ENCODE peak calls at places on chromosomes 13 and 19, in five cellular contexts. One of them, this sample, is unnamed.

GRCh38 chr13:46778879-46779278 is 18.1 kb downstream of the ESD start:
- DNase-seq in HepG2: no peak
- DNase-seq in GM12892: no peak
- DNase-seq in SK-N-SH: no peak
- DNase-seq in K562: no peak
- DNase-seq in this sample: no peak

GRCh38 chr13:20378721-20379120 is 146.6 kb upstream of the GJB6 start:
- DNase-seq in HepG2: no peak
- DNase-seq in GM12892: no peak
- DNase-seq in SK-N-SH: no peak
- DNase-seq in K562: no peak
- DNase-seq in this sample: no peak

GRCh38 chr13:59643906-59644626 is 519.7 kb downstream of the DIAPH3 start:
- DNase-seq in SK-N-SH: no peak
- DNase-seq in HepG2: no peak
- DNase-seq in K562: no peak
- DNase-seq in GM12892: no peak
- DNase-seq in this sample: no peak

GRCh38 chr19:33436360-33437345 is 63.1 kb downstream of the CEBPG start:
- DNase-seq in GM12892: no peak
- DNase-seq in K562: no peak
- DNase-seq in HepG2: no peak
- DNase-seq in SK-N-SH: peak
- DNase-seq in this sample: no peak

GRCh38 chr13:104872153-104872552 is 1663.3 kb downstream of the EFNB2 start:
- DNase-seq in SK-N-SH: no peak
- DNase-seq in HepG2: no peak
- DNase-seq in K562: no peak
- DNase-seq in GM12892: no peak
- DNase-seq in this sample: no peak

GRCh38 chr19:4911314-4911713 is 2.0 kb downstream of the UHRF1 start:
- DNase-seq in K562: no peak
- DNase-seq in HepG2: no peak
- DNase-seq in SK-N-SH: no peak
- DNase-seq in GM12892: no peak
- DNase-seq in this sample: no peak

GRCh38 chr19:58361900-58362271 is 665 bp downstream of the ZNF497 start:
- DNase-seq in SK-N-SH: peak
- DNase-seq in GM12892: peak
- DNase-seq in HepG2: peak
- DNase-seq in K562: peak
- DNase-seq in this sample: peak

GRCh38 chr19:57075801-57076492 is 43.8 kb upstream of the USP29 start:
- DNase-seq in K562: no peak
- DNase-seq in HepG2: peak
- DNase-seq in SK-N-SH: no peak
- DNase-seq in GM12892: no peak
- DNase-seq in this sample: no peak

GRCh38 chr19:2111886-2112285 is 15.2 kb downstream of the IZUMO4 start:
- DNase-seq in K562: no peak
- DNase-seq in HepG2: no peak
- DNase-seq in SK-N-SH: no peak
- DNase-seq in GM12892: no peak
- DNase-seq in this sample: no peak

GRCh38 chr19:14381689-14382474 is 638 bp downstream of the ADGRE5 start:
- DNase-seq in K562: peak
- DNase-seq in HepG2: no peak
- DNase-seq in GM12892: no peak
- DNase-seq in SK-N-SH: no peak
- DNase-seq in this sample: no peak

GRCh38 chr13:23629566-23630272 is 59.5 kb downstream of the TNFRSF19 start:
- DNase-seq in SK-N-SH: no peak
- DNase-seq in GM12892: no peak
- DNase-seq in HepG2: peak
- DNase-seq in K562: no peak
- DNase-seq in this sample: no peak

GRCh38 chr13:35014606-35015005 is 72.5 kb downstream of the NBEA start:
- DNase-seq in K562: no peak
- DNase-seq in SK-N-SH: no peak
- DNase-seq in HepG2: no peak
- DNase-seq in GM12892: no peak
- DNase-seq in this sample: no peak

GRCh38 chr19:3131168-3131567 is 4.7 kb upstream of the GNA15 start:
- DNase-seq in SK-N-SH: no peak
- DNase-seq in K562: no peak
- DNase-seq in HepG2: no peak
- DNase-seq in GM12892: no peak
- DNase-seq in this sample: no peak

GRCh38 chr19:3655402-3656072 is 28.9 kb upstream of the CACTIN start:
- DNase-seq in HepG2: no peak
- DNase-seq in SK-N-SH: peak
- DNase-seq in K562: no peak
- DNase-seq in GM12892: no peak
- DNase-seq in this sample: no peak

GRCh38 chr13:34351134-34351533 is 533.2 kb downstream of the RFC3 start:
- DNase-seq in K562: no peak
- DNase-seq in HepG2: no peak
- DNase-seq in GM12892: no peak
- DNase-seq in SK-N-SH: no peak
- DNase-seq in this sample: no peak

GRCh38 chr13:113091891-113092775 is 13.5 kb upstream of the F7 start:
- DNase-seq in GM12892: no peak
- DNase-seq in HepG2: no peak
- DNase-seq in K562: no peak
- DNase-seq in SK-N-SH: no peak
- DNase-seq in this sample: no peak

GRCh38 chr13:67075239-67075638 is 154.9 kb downstream of the PCDH9 start:
- DNase-seq in K562: no peak
- DNase-seq in GM12892: no peak
- DNase-seq in HepG2: no peak
- DNase-seq in SK-N-SH: no peak
- DNase-seq in this sample: no peak

GRCh38 chr13:32838985-32839384 is 177.2 kb upstream of the KL start:
- DNase-seq in HepG2: peak
- DNase-seq in GM12892: peak
- DNase-seq in K562: no peak
- DNase-seq in SK-N-SH: no peak
- DNase-seq in this sample: no peak

GRCh38 chr19:28289294-28290063 is 923.5 kb downstream of the UQCRFS1 start:
- DNase-seq in GM12892: no peak
- DNase-seq in SK-N-SH: peak
- DNase-seq in K562: no peak
- DNase-seq in HepG2: no peak
- DNase-seq in this sample: no peak

GRCh38 chr19:56111601-56112312 is 9.3 kb downstream of the ZNF787 start:
- DNase-seq in GM12892: peak
- DNase-seq in HepG2: peak
- DNase-seq in K562: no peak
- DNase-seq in SK-N-SH: peak
- DNase-seq in this sample: no peak

GRCh38 chr13:21909331-21909730 is 238.5 kb downstream of the FGF9 start:
- DNase-seq in GM12892: no peak
- DNase-seq in K562: no peak
- DNase-seq in SK-N-SH: no peak
- DNase-seq in HepG2: no peak
- DNase-seq in this sample: no peak

GRCh38 chr19:18006895-18007604 is 920 bp upstream of the ARRDC2 start:
- DNase-seq in GM12892: peak
- DNase-seq in K562: peak
- DNase-seq in SK-N-SH: peak
- DNase-seq in HepG2: peak
- DNase-seq in this sample: peak

GRCh38 chr19:18008814-18009213 is 844 bp downstream of the ARRDC2 start:
- DNase-seq in HepG2: no peak
- DNase-seq in GM12892: no peak
- DNase-seq in K562: no peak
- DNase-seq in SK-N-SH: no peak
- DNase-seq in this sample: no peak

GRCh38 chr19:18007605-18007938 is 398 bp upstream of the ARRDC2 start:
- DNase-seq in HepG2: no peak
- DNase-seq in K562: no peak
- DNase-seq in SK-N-SH: no peak
- DNase-seq in GM12892: no peak
- DNase-seq in this sample: no peak

GRCh38 chr19:18009412-18010066 is 1.6 kb downstream of the ARRDC2 start:
- DNase-seq in GM12892: no peak
- DNase-seq in K562: no peak
- DNase-seq in HepG2: peak
- DNase-seq in SK-N-SH: no peak
- DNase-seq in this sample: no peak

GRCh38 chr19:18007939-18008673 is at the start of gene ARRDC2:
- DNase-seq in HepG2: peak
- DNase-seq in K562: peak
- DNase-seq in SK-N-SH: peak
- DNase-seq in GM12892: peak
- DNase-seq in this sample: peak
- TF ChIP-seq TAF1 in HepG2: no peak
- TF ChIP-seq TAF1 in K562: no peak
- TF ChIP-seq TAF1 in SK-N-SH: no peak
- TF ChIP-seq TAF1 in GM12892: no peak
- TF ChIP-seq TAF1 in this sample: no peak

DNA sequence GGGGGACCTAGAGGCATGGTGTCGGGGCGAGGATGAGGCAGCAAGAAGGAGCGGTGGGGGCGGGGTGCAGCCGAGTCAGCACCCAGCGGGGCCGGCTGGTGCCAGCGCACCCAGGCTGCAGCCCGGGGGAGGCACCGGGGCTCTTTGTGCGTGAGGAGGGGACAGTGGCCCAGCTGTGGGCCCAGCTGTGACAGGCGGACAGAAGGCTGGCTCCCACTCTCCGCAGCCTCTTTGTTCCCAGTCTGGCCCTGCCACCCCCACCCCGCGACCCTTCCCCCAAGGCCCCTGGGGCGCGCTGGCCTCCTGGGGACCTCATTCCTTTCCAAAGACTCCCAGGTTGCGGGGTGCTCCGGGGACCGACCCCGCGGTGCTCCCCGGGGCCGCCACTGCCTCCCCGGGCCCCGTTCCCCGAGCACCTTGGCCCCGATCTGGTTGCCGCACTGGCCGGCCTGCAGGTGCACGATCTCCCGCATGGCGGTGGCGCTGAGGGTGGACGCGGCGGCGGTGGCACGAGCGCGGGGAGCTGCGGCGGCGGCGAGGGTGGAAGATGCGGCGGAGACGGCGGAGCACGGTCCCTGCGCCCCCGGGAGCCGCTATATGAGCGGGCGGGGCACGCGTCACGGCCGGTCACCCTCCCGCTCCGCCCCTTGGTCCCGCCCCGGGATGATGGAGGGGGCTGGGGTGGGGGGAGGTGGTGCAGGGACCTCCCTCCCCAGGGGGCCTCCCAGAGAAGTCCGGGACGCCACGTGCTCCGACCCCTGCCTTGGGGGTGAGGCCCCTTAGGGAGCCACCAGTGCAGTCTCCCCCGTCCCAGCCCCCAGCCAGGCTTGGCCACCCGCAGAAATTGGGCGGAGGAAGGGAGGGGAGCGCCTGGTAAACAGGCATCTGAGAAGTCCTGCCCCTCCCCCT is at the start of gene TUBB4A:
- DNase-seq in K562: peak
- DNase-seq in HepG2: no peak
- DNase-seq in SK-N-SH: peak
- DNase-seq in GM12892: peak
- DNase-seq in this sample: peak
- TF ChIP-seq TAF1 in K562: no peak
- TF ChIP-seq TAF1 in HepG2: no peak
- TF ChIP-seq TAF1 in SK-N-SH: no peak
- TF ChIP-seq TAF1 in GM12892: no peak
- TF ChIP-seq TAF1 in this sample: no peak

GRCh38 chr13:48181482-48182145 is 51.4 kb upstream of the ITM2B start:
- DNase-seq in K562: no peak
- DNase-seq in HepG2: no peak
- DNase-seq in GM12892: no peak
- DNase-seq in SK-N-SH: no peak
- DNase-seq in this sample: no peak
- TF ChIP-seq TAF1 in K562: no peak
- TF ChIP-seq TAF1 in HepG2: no peak
- TF ChIP-seq TAF1 in GM12892: no peak
- TF ChIP-seq TAF1 in SK-N-SH: no peak
- TF ChIP-seq TAF1 in this sample: no peak

GRCh38 chr13:38787550-38787949 is 100.7 kb downstream of the FREM2 start:
- DNase-seq in HepG2: no peak
- DNase-seq in K562: no peak
- DNase-seq in SK-N-SH: no peak
- DNase-seq in GM12892: no peak
- DNase-seq in this sample: no peak

GRCh38 chr13:38785047-38785446 is 98.2 kb downstream of the FREM2 start:
- DNase-seq in HepG2: no peak
- DNase-seq in SK-N-SH: no peak
- DNase-seq in GM12892: no peak
- DNase-seq in K562: no peak
- DNase-seq in this sample: no peak

GRCh38 chr13:38781539-38781938 is 94.7 kb downstream of the FREM2 start:
- DNase-seq in HepG2: no peak
- DNase-seq in K562: no peak
- DNase-seq in GM12892: no peak
- DNase-seq in SK-N-SH: no peak
- DNase-seq in this sample: no peak

GRCh38 chr13:38785490-38785889 is 98.6 kb downstream of the FREM2 start:
- DNase-seq in K562: no peak
- DNase-seq in GM12892: no peak
- DNase-seq in SK-N-SH: no peak
- DNase-seq in HepG2: no peak
- DNase-seq in this sample: no peak

DNA sequence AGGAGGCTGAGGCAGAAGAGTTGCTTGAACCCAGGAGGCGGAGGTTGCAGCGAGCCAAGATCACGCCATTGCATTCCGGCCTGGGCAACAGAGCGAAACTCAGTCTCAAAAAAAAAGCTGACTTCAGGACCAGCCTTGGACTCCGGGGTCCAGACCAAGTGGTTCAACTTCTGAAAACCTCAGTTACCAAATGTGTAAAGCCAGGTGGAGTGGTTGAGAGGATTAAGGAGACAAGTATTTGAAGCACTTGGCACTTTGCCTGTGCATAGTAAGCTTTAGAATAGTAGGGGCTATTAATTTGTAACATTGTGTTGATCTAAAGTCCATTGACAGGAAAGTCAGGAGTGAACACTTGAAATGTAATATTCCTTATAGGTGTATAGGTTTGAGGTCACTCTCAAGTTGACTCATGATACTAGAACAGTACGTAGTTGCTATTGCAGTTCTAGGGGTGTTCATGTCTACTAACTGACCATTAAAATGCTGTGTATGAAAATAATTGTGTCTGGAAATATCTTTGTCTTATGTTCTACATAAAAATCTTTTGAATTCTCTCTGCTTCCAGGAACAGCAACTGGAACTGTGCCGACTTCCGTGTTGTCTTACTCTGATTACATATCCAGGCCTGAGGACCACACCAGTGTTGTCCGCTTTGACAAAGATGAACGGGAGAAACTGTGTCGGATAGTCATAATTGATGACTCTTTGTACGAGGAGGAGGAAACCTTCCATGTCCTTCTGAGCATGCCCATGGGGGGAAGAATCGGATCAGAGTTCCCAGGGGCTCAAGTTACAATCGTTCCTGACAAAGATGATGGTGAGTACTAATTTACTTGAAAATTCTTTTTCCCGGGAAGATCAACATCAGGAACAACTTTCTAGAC is 97.4 kb downstream of the FREM2 start:
- DNase-seq in K562: no peak
- DNase-seq in HepG2: no peak
- DNase-seq in GM12892: no peak
- DNase-seq in SK-N-SH: no peak
- DNase-seq in this sample: no peak
- TF ChIP-seq TAF1 in K562: no peak
- TF ChIP-seq TAF1 in HepG2: no peak
- TF ChIP-seq TAF1 in GM12892: no peak
- TF ChIP-seq TAF1 in SK-N-SH: no peak
- TF ChIP-seq TAF1 in this sample: no peak

This sample was measured in GM12891.